ENCODE peak calls at places on chromosome 1, in six cellular contexts. J is neuronal stem cell, M is mammary epithelial cell, K is neural progenitor cell, L is fibroblast of lung, Q is H1. A is an unnamed sample.

GRCh38 chr1:229563701-229564100 is 5.2 kb upstream of the ABCB10 start:
- DNase-seq in J (no peak), M (no peak), L (peak; percentile 42), K (no peak), Q (no peak), A (no peak)

GRCh38 chr1:184153731-184154130 is 102.2 kb downstream of the TSEN15 start:
- DNase-seq in Q (no peak), M (no peak), K (no peak), J (no peak), L (no peak), A (no peak)

GRCh38 chr1:173137116-173137515 is 70.0 kb downstream of the TNFSF4 start:
- DNase-seq in J (no peak), Q (no peak), L (no peak), K (no peak), M (peak; percentile 22), A (no peak)

GRCh38 chr1:13699510-13699909 is 478 bp upstream of the PRDM2 start:
- DNase-seq in Q (no peak), K (no peak), J (no peak), L (peak; percentile 20), M (no peak), A (peak; percentile 17)

GRCh38 chr1:32540589-32540988 is 1.4 kb downstream of the ZBTB8A start:
- DNase-seq in M (peak; percentile 3), J (no peak), L (no peak), Q (no peak), K (peak; percentile 11), A (no peak)

GRCh38 chr1:218336353-218336752 is 8.8 kb upstream of the TGFB2 start:
- DNase-seq in Q (no peak), M (no peak), L (no peak), J (no peak), K (no peak), A (no peak)

GRCh38 chr1:179016694-179017382 is 8.9 kb upstream of the FAM20B start:
- DNase-seq in K (no peak), M (peak; percentile 95), Q (no peak), J (no peak), L (peak; percentile 98), A (peak; percentile 93)

GRCh38 chr1:11653616-11654570 is at the start of gene FBXO2:
- DNase-seq in L (no peak), M (peak; percentile 67), Q (no peak), J (peak; percentile 51), K (peak; percentile 80), A (no peak)

GRCh38 chr1:17653728-17654351 is 101.3 kb upstream of the ACTL8 start:
- DNase-seq in M (no peak), Q (no peak), J (no peak), K (peak; percentile 79), L (peak; percentile 50), A (peak; percentile 58)

DNA sequence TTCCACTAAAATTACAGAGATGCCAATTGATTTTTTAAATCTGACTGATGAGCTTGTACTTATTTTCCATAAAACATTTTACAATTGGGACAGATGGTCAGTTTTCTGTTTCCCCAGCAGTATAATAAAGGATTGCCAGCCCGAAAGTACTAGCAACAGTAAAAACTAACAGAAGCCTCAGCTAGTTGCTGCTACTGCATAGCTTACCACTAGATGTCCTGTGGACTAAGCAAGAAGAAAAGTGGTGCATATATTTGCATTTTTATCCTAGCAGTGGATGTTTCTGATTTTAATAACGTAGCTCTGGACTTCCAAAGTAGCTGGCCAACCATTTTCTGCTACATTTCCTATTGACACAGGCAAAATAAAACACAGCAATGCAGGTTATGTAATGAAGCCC is 241.5 kb downstream of the BARHL2 start:
- DNase-seq in L (no peak), Q (no peak), J (no peak), K (no peak), M (no peak), A (peak; percentile 15)
- H3K4me3 ChIP-seq in L (no peak overlapping the region), Q (no peak overlapping the region), J (no peak overlapping the region), K (no peak overlapping the region), M (no peak overlapping the region), A (no peak overlapping the region)

DNA sequence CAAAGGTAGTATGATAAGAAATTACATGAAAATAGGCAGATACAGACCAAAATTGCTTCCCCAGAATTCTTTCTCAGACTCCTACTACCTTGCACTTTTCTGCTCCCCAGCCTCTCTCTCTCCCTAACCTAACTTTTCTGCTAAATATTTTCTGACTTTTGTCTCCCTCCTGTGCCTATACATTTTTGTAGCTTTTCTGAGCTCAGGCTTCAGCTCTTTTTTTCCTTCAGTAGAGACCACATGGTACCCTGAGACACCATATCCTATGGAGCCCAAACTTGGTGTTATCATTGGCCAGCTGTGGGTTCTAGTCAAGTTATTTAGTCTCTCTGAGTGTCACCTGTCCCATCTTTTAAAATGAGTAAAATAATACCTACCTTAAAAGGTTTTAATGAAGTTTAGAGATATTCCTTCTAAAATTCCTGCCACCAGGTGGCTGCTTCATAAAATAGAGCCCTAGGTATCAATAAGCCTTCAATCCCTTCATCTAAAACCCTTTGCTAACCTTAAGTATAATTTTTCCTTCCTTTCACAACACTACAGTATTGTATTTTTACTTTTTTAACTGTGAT is 237.7 kb upstream of the DUSP10 start:
- DNase-seq in M (no peak), L (no peak), K (no peak), J (no peak), Q (no peak), A (peak; percentile 67)
- H2AFZ ChIP-seq in M (no peak overlapping the region), L (no peak overlapping the region), K (no peak overlapping the region), J (no peak overlapping the region), Q (no peak overlapping the region), A (no peak overlapping the region)

GRCh38 chr1:233362743-233363142 is 35.2 kb downstream of the MAP3K21 start:
- DNase-seq in M (no peak), Q (no peak), J (no peak), K (no peak), L (no peak), A (no peak)
- H3K9ac ChIP-seq in M (no peak overlapping the region), Q (no peak overlapping the region), J (no peak overlapping the region), K (no peak overlapping the region), L (no peak overlapping the region), A (no peak overlapping the region)

GRCh38 chr1:181482001-181482430 is 1.3 kb upstream of the CACNA1E start:
- DNase-seq in J (no peak), Q (no peak), L (no peak), M (no peak), K (no peak), A (no peak)

GRCh38 chr1:181483561-181484291 is 409 bp downstream of the CACNA1E start:
- DNase-seq in M (no peak), K (peak; percentile 56), L (no peak), Q (no peak), J (no peak), A (no peak)

GRCh38 chr1:181485276-181486097 is 2.2 kb downstream of the CACNA1E start:
- DNase-seq in Q (no peak), J (peak; percentile 51), M (no peak), K (peak; percentile 83), L (no peak), A (no peak)

GRCh38 chr1:181482521-181483083 is 715 bp upstream of the CACNA1E start:
- DNase-seq in M (peak; percentile 42), L (no peak), J (peak; percentile 50), K (peak; percentile 85), Q (no peak), A (no peak)

GRCh38 chr1:181483084-181483559 is at the start of gene CACNA1E:
- DNase-seq in Q (no peak), K (no peak), L (no peak), M (no peak), J (no peak), A (no peak)
- H3K4me3 ChIP-seq in Q (peak within 1 kb of the TSS; percentile 44), K (peak within 1 kb of the TSS; percentile 48), L (no peak within 1 kb of the TSS), M (peak within 1 kb of the TSS; percentile 19), J (no peak within 1 kb of the TSS), A (no peak within 1 kb of the TSS)

A was measured in PC-3.